ENCODE peak calls at places on chromosomes 1 and 21, in ten cellular contexts. X is neural progenitor cell; V is esophagus squamous epithelium; Y is CD4-positive, CD25-positive, alpha-beta regulatory T cell; L is neuronal stem cell; U is spleen; C is CD8-positive, alpha-beta memory T cell; M is PC-3; Q is iPS DF 6.9; G is endodermal cell. H is an unnamed sample.

GRCh38 chr1:29805122-29805895 is 569.0 kb downstream of the PTPRU start:
- DNase-seq in X (no peak), V (no peak), Y (no peak), L (no peak), U (peak; percentile 54), C (no peak), M (no peak), Q (no peak), G (peak; percentile 69), H (no peak)

GRCh38 chr1:213162338-213162737 is 111.3 kb downstream of the RPS6KC1 start:
- DNase-seq in X (no peak), V (no peak), Y (no peak), L (no peak), U (no peak), C (no peak), M (peak; percentile 65), Q (no peak), G (no peak), H (no peak)

GRCh38 chr1:157415661-157416060 is 136.7 kb downstream of the FCRL5 start:
- DNase-seq in X (no peak), V (no peak), Y (no peak), L (no peak), U (no peak), C (no peak), M (peak; percentile 52), Q (no peak), G (no peak), H (no peak)

GRCh38 chr21:35527358-35527757 is 478.3 kb upstream of the RUNX1 start:
- DNase-seq in X (no peak), V (no peak), Y (no peak), L (no peak), U (no peak), C (no peak), M (no peak), Q (no peak), G (no peak), H (no peak)

GRCh38 chr1:43671626-43672330 is 21.8 kb downstream of the KDM4A start:
- DNase-seq in X (no peak), V (no peak), Y (no peak), L (no peak), U (no peak), C (no peak), M (no peak), Q (no peak), G (no peak), H (no peak)

GRCh38 chr1:207084701-207085180 is 3.9 kb upstream of the C4BPB start:
- DNase-seq in X (peak; percentile 78), V (no peak), Y (peak; percentile 33), L (peak; percentile 56), U (no peak), C (peak; percentile 30), M (peak; percentile 95), Q (peak; percentile 63), G (peak; percentile 86), H (no peak)

GRCh38 chr1:153790996-153791855 is 16.0 kb downstream of the SLC27A3 start:
- DNase-seq in X (no peak), V (no peak), Y (no peak), L (no peak), U (peak; percentile 85), C (no peak), M (no peak), Q (no peak), G (no peak), H (no peak)

GRCh38 chr1:204746838-204747442 is 61.4 kb upstream of the LRRN2 start:
- DNase-seq in X (peak; percentile 70), V (no peak), Y (peak; percentile 29), L (peak; percentile 52), U (no peak), C (peak; percentile 15), M (peak; percentile 80), Q (peak; percentile 50), G (peak; percentile 84), H (peak; percentile 28)

GRCh38 chr1:53896673-53897229 is 2.8 kb downstream of the DIO1 start:
- DNase-seq in X (no peak), V (no peak), Y (no peak), L (no peak), U (no peak), C (no peak), M (peak; percentile 80), Q (no peak), G (no peak), H (no peak)

GRCh38 chr1:93171549-93172050 is 8.6 kb downstream of the TMED5 start:
- DNase-seq in X (no peak), V (no peak), Y (no peak), L (no peak), U (no peak), C (no peak), M (no peak), Q (no peak), G (no peak), H (no peak)

GRCh38 chr21:40014394-40014793 is 147.2 kb downstream of the PCP4 start:
- DNase-seq in X (no peak), V (no peak), Y (no peak), L (no peak), U (peak; percentile 45), C (no peak), M (no peak), Q (no peak), G (no peak), H (no peak)

GRCh38 chr1:152110860-152111514 is 4.3 kb downstream of the TCHH start:
- DNase-seq in X (peak; percentile 34), V (no peak), Y (no peak), L (peak; percentile 20), U (peak; percentile 78), C (no peak), M (peak; percentile 50), Q (no peak), G (peak; percentile 85), H (no peak)

DNA sequence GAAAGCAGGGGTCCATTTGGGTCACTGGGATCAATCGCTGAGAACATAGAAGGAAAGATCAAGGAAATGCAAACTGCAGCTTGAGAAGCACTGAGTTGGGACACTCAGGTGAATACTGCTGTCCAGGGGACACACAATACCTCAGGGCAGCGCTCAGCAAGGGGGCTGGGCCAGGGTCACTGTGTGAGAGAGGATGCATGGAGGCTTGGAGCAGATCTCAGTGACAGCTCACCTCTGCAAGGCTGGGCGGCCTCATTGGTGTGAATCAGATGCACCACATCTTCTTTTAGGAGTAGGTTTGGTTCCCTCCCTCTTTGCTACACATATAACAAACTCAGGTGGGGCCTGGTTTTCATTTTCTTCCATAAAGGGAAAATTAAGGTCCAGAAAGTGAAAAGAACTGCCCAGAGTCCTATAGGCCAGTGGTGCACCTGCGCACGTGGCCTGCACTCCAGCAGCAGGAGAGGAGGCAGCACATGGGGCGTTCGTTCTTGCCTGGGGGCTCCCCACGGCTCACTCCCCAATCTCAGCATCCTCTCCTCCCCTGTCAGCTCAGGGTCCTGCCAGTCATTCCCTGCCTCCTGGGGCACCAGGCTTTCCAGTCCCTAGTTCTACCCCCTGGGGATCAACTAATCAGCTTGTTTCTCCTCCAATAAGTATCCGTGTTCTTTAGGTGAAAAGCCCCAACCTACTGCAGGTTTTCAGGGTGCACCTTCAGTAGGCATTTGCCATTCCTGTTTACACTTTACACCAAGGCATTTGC is 1.5 kb downstream of the A3GALT2 start:
- DNase-seq in X (no peak), V (no peak), Y (no peak), L (no peak), U (peak; percentile 55), C (no peak), M (no peak), Q (no peak), G (no peak), H (no peak)
- H3K4me1 ChIP-seq in X (peaks cover 7% of the 10 kb centered on the region), V (no peaks in the 10 kb centered on the region), Y (no peaks in the 10 kb centered on the region), L (peaks cover 7% of the 10 kb centered on the region), U (no peaks in the 10 kb centered on the region), C (no peaks in the 10 kb centered on the region), M (peaks cover 10% of the 10 kb centered on the region), Q (peaks cover 1% of the 10 kb centered on the region), G (no peaks in the 10 kb centered on the region), H (peaks cover 10% of the 10 kb centered on the region)

GRCh38 chr21:17368748-17369363 is 144.0 kb upstream of the CXADR start:
- DNase-seq in X (no peak), V (no peak), Y (no peak), L (no peak), U (no peak), C (no peak), M (no peak), Q (no peak), G (no peak), H (no peak)
- H3K27ac ChIP-seq in X (no peak overlapping the region), V (peak overlapping the region; percentile 51), Y (no peak overlapping the region), L (no peak overlapping the region), U (no peak overlapping the region), C (no peak overlapping the region), M (no peak overlapping the region), Q (no peak overlapping the region), G (no peak overlapping the region), H (no peak overlapping the region)

DNA sequence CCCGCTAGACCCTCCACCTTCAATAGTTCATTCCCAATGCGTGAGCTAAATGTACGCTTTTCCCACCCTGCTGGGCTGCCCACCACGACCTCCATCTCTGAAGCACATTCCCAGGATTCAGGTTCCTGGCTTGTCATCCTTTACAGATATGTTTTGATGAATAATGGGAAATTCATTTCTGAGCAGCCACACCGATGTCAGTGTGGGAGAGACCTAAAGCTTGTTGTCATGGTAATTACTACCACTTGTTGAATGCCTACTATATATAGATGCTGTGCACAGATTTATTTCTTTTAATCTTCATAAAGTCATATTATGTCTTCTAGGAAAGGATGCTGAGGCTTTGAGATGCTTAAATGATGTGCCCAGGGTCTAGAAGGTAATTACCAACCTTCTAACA is 8.0 kb downstream of the RCSD1 start:
- DNase-seq in X (no peak), V (no peak), Y (no peak), L (no peak), U (no peak), C (no peak), M (no peak), Q (no peak), G (no peak), H (no peak)
- H3K4me1 ChIP-seq in X (peaks cover 12% of the 10 kb centered on the region), V (peaks cover 4% of the 10 kb centered on the region), Y (peaks cover 90% of the 10 kb centered on the region), L (peaks cover 12% of the 10 kb centered on the region), U (peaks cover 92% of the 10 kb centered on the region), C (peaks cover 93% of the 10 kb centered on the region), M (peaks cover 11% of the 10 kb centered on the region), Q (peaks cover 3% of the 10 kb centered on the region), G (no peaks in the 10 kb centered on the region), H (peaks cover 48% of the 10 kb centered on the region)

GRCh38 chr1:11157867-11158266 is 31.3 kb upstream of the ANGPTL7 start:
- DNase-seq in X (no peak), V (no peak), Y (no peak), L (no peak), U (no peak), C (no peak), M (no peak), Q (no peak), G (no peak), H (peak; percentile 21)
- H3K27ac ChIP-seq in X (no peak overlapping the region), V (peak overlapping the region; percentile 77), Y (no peak overlapping the region), L (no peak overlapping the region), U (no peak overlapping the region), C (no peak overlapping the region), M (peak overlapping the region; percentile 86), Q (no peak overlapping the region), G (no peak overlapping the region), H (peak overlapping the region; percentile 1)

DNA sequence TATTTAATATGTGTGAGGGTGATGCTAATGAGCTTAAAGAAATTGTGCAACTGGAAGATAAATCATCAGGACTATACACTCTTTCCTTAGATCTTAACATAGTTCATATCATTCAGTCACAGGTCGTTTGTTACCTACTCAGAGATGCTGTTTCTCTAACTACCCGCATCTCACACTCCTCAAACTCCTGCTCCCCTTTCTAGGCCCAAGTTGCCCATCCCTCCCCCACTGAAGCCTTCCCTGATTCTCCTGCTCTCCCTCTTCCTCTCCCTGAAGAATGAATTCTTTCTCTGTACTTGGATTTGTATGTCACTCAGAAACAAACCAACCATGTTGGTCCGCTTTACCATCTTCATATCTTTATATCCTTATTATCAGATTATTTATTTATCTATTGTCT is 9.1 kb downstream of the SH3GLB1 start:
- DNase-seq in X (no peak), V (no peak), Y (no peak), L (no peak), U (no peak), C (no peak), M (no peak), Q (no peak), G (peak; percentile 60), H (no peak)
- H3K4me1 ChIP-seq in X (no peaks in the 10 kb centered on the region), V (no peaks in the 10 kb centered on the region), Y (peaks cover 30% of the 10 kb centered on the region), L (no peaks in the 10 kb centered on the region), U (peaks cover 66% of the 10 kb centered on the region), C (peaks cover 28% of the 10 kb centered on the region), M (peaks cover 22% of the 10 kb centered on the region), Q (no peaks in the 10 kb centered on the region), G (peaks cover 3% of the 10 kb centered on the region), H (peaks cover 78% of the 10 kb centered on the region)